ENCODE peak calls at places on chromosomes 12 and 14, in seven cellular contexts. Z is neural crest cell; E is CD4-positive, alpha-beta T cell; O is mucosa of descending colon; A is progenitor cell of endocrine pancreas; Q is left ventricle myocardium inferior; X is uterus. W is an unnamed sample.

GRCh38 chr12:27434673-27435565 is 11.6 kb upstream of the SMCO2 start:
- DNase-seq in Q (no peak), O (no peak), A (no peak), E (peak), Z (peak), X (no peak), W (no peak)

GRCh38 chr12:52338241-52338960 is 17.2 kb upstream of the KRT83 start:
- DNase-seq in A (no peak), X (no peak), O (no peak), Z (no peak), E (no peak), Q (no peak), W (no peak)

GRCh38 chr14:28412076-28412475 is 354.5 kb upstream of the FOXG1 start:
- DNase-seq in X (no peak), A (no peak), Z (no peak), E (no peak), O (no peak), Q (no peak), W (no peak)

GRCh38 chr12:66049538-66050282 is 80.8 kb downstream of the LLPH start:
- DNase-seq in Z (no peak), X (no peak), Q (no peak), O (no peak), E (no peak), A (no peak), W (no peak)

GRCh38 chr14:93994919-93995682 is 2.0 kb upstream of the CCDC197 start:
- DNase-seq in Q (peak), E (peak), A (no peak), Z (no peak), X (peak), O (no peak), W (no peak)

GRCh38 chr12:42039146-42039545 is 105.5 kb downstream of the GXYLT1 start:
- DNase-seq in E (no peak), A (no peak), O (no peak), Q (no peak), X (no peak), Z (no peak), W (no peak)

GRCh38 chr14:103130965-103131364 is 7.7 kb downstream of the TNFAIP2 start:
- DNase-seq in A (no peak), E (no peak), Q (no peak), Z (no peak), X (peak), O (no peak), W (no peak)

GRCh38 chr12:108833355-108833733 is 24.0 kb downstream of the SSH1 start:
- DNase-seq in E (no peak), O (no peak), Q (peak), X (no peak), Z (no peak), A (no peak), W (no peak)

GRCh38 chr14:51294951-51295350 is 54.9 kb downstream of the TMX1 start:
- DNase-seq in A (no peak), E (no peak), O (no peak), Q (no peak), Z (no peak), X (no peak), W (no peak)

GRCh38 chr12:42552822-42553221 is 36.7 kb downstream of the PRICKLE1 start:
- DNase-seq in X (no peak), O (no peak), A (no peak), Q (no peak), E (no peak), Z (peak), W (no peak)

GRCh38 chr12:114425031-114425626 is 19.2 kb upstream of the TBX5 start:
- DNase-seq in X (no peak), E (no peak), A (no peak), Z (no peak), Q (no peak), O (no peak), W (no peak)

GRCh38 chr12:91276529-91276928 is 93.9 kb upstream of the DCN start:
- DNase-seq in X (no peak), Z (no peak), E (no peak), O (no peak), A (no peak), Q (no peak), W (no peak)

GRCh38 chr12:88947486-88948043 is 367.3 kb upstream of the KITLG start:
- DNase-seq in A (no peak), O (no peak), Z (no peak), E (no peak), X (no peak), Q (no peak), W (no peak)

GRCh38 chr12:88944403-88944802 is 364.1 kb upstream of the KITLG start:
- DNase-seq in E (no peak), Q (no peak), Z (no peak), O (no peak), X (no peak), A (no peak), W (no peak)

GRCh38 chr12:88945041-88945732 is 364.9 kb upstream of the KITLG start:
- DNase-seq in X (no peak), Z (no peak), O (no peak), E (no peak), Q (no peak), A (no peak), W (no peak)

GRCh38 chr12:88951177-88951576 is 370.9 kb upstream of the KITLG start:
- DNase-seq in O (no peak), E (no peak), Q (no peak), Z (no peak), X (no peak), A (no peak), W (no peak)

GRCh38 chr12:88946377-88946997 is 366.2 kb upstream of the KITLG start:
- DNase-seq in A (no peak), X (no peak), E (no peak), Z (no peak), Q (no peak), O (no peak), W (no peak)
- TF ChIP-seq CTCF in A (no peak), X (no peak), E (no peak), Z (no peak), Q (peak), O (no peak), W (no peak)

GRCh38 chr14:88430976-88431375 is 45.5 kb downstream of the SPATA7 start:
- DNase-seq in A (no peak), X (no peak), Q (no peak), O (no peak), Z (no peak), E (no peak), W (no peak)
- TF ChIP-seq CTCF in A (no peak), X (no peak), Q (no peak), O (no peak), Z (no peak), E (no peak), W (no peak)

GRCh38 chr12:131370791-131371579 is 339.9 kb upstream of the SFSWAP start:
- DNase-seq in X (no peak), E (no peak), A (no peak), O (no peak), Q (no peak), Z (no peak), W (no peak)
- TF ChIP-seq CTCF in X (no peak), E (no peak), A (no peak), O (no peak), Q (no peak), Z (no peak), W (no peak)

GRCh38 chr12:32305163-32305562 is 94.2 kb upstream of the FGD4 start:
- DNase-seq in E (no peak), X (no peak), Z (no peak), Q (no peak), O (no peak), A (no peak), W (no peak)
- TF ChIP-seq CTCF in E (peak), X (peak), Z (no peak), Q (peak), O (no peak), A (no peak), W (no peak)

GRCh38 chr14:60064491-60065072 is 27.1 kb upstream of the PCNX4 start:
- DNase-seq in Q (no peak), A (no peak), Z (no peak), E (no peak), X (no peak), O (no peak), W (no peak)
- TF ChIP-seq CTCF in Q (peak), A (peak), Z (peak), E (peak), X (peak), O (peak), W (no peak)

DNA sequence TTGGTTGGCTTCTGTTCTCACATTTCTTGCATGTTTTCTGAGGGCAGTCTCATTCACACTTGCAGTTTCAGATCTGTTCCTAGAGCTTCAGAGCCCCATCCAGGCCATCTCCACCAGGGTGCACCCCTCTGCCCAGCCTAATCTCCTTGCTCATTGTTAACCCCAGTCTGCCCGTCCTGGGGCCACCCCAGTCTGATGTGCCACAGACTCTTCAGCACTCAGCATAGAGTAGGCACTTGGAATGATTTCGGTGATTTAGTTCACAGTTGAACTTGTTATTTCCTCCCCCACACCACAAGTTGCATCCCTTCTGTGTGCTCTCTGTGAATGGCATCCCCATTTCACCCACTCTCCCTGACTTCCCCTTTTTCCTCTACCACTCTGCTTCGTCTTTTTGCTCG is 41.3 kb downstream of the ANO6 start:
- DNase-seq in O (no peak), Z (no peak), X (no peak), E (no peak), Q (no peak), A (no peak), W (no peak)
- TF ChIP-seq CTCF in O (no peak), Z (no peak), X (no peak), E (no peak), Q (no peak), A (no peak), W (no peak)

GRCh38 chr12:117890137-117890536 is 78.7 kb downstream of the KSR2 start:
- DNase-seq in Z (no peak), O (no peak), Q (no peak), A (no peak), E (no peak), X (no peak), W (no peak)
- TF ChIP-seq CTCF in Z (peak), O (no peak), Q (no peak), A (peak), E (no peak), X (no peak), W (no peak)

GRCh38 chr12:106790020-106790419 is 15.5 kb downstream of the RIC8B start:
- DNase-seq in E (no peak), Z (no peak), O (no peak), Q (no peak), X (no peak), A (no peak), W (no peak)
- TF ChIP-seq CTCF in E (no peak), Z (no peak), O (no peak), Q (peak), X (no peak), A (peak), W (no peak)

GRCh38 chr12:90167501-90167900 is 458.9 kb upstream of the ATP2B1 start:
- DNase-seq in X (no peak), Z (no peak), E (no peak), A (no peak), O (no peak), Q (no peak), W (no peak)
- TF ChIP-seq CTCF in X (no peak), Z (no peak), E (no peak), A (no peak), O (no peak), Q (no peak), W (no peak)

DNA sequence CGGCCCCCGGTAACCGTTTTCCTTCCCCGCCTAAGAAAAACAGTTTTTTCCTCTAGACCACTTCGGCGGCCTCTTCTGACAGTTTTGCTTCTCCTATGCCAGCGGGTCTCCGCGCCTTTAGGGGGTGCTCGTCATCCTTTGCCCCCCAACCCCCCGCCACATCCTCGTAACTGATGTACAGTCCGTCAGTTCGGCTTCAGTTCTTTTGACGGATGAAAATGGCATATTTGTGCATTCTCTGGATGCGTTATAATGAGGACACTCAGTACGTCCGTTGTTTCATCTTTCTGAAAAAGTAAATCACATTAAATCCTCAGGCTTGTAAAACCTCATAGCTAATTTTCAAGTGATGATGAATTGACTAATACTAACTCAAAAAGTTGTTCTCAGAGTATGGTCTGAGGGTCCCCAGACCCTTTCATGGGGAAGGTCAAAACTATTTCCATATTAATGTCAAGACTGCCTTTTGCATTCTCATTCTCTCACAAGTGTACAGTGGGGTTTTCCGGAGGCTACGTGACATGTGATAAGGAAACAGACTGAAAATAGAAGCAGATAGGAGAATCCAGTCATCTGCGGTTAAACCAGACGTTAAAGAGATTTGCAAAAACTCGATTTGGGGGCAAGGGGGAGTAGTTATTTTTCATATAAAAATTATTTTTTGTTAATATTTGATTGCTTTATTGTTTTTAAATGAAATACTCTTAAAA is 829 bp upstream of the NAP1L1 start:
- DNase-seq in Q (no peak), O (no peak), E (no peak), X (no peak), A (no peak), Z (no peak), W (no peak)
- TF ChIP-seq CTCF in Q (peak), O (no peak), E (peak), X (peak), A (no peak), Z (peak), W (no peak)